ENCODE peak calls at places on chromosomes 12 and 14, in four cellular contexts. One of them, this sample, is unnamed.

GRCh38 chr12:67772276-67773169 is 124.0 kb downstream of the DYRK2 start:
- DNase-seq in K562: no peak
- DNase-seq in Panc1: no peak
- DNase-seq in HepG2: no peak
- DNase-seq in this sample: no peak

GRCh38 chr12:26297386-26298070 is 102.2 kb downstream of the SSPN start:
- DNase-seq in K562: no peak
- DNase-seq in Panc1: no peak
- DNase-seq in HepG2: no peak
- DNase-seq in this sample: no peak

GRCh38 chr14:103857256-103857655 is 9.9 kb upstream of the PPP1R13B start:
- DNase-seq in K562: no peak
- DNase-seq in Panc1: no peak
- DNase-seq in HepG2: no peak
- DNase-seq in this sample: no peak

GRCh38 chr14:92651106-92651792 is 97.2 kb downstream of the LGMN start:
- DNase-seq in K562: no peak
- DNase-seq in Panc1: no peak
- DNase-seq in HepG2: no peak
- DNase-seq in this sample: no peak

GRCh38 chr12:25533150-25533549 is 19.9 kb downstream of the LMNTD1 start:
- DNase-seq in K562: no peak
- DNase-seq in Panc1: no peak
- DNase-seq in HepG2: no peak
- DNase-seq in this sample: no peak

GRCh38 chr14:47284283-47284682 is 391.1 kb downstream of the MDGA2 start:
- DNase-seq in K562: no peak
- DNase-seq in Panc1: no peak
- DNase-seq in HepG2: no peak
- DNase-seq in this sample: no peak

GRCh38 chr12:100608776-100609175 is 35.3 kb downstream of the GAS2L3 start:
- DNase-seq in K562: no peak
- DNase-seq in Panc1: no peak
- DNase-seq in HepG2: no peak
- DNase-seq in this sample: no peak

GRCh38 chr14:101444116-101444515 is 117.2 kb upstream of the DIO3 start:
- DNase-seq in K562: no peak
- DNase-seq in Panc1: no peak
- DNase-seq in HepG2: no peak
- DNase-seq in this sample: no peak

GRCh38 chr12:31363416-31363809 is 37.5 kb upstream of the SINHCAF start:
- DNase-seq in K562: no peak
- DNase-seq in Panc1: no peak
- DNase-seq in HepG2: no peak
- DNase-seq in this sample: no peak

GRCh38 chr14:99546230-99546879 is 57.7 kb downstream of the CCDC85C start:
- DNase-seq in K562: peak
- DNase-seq in Panc1: no peak
- DNase-seq in HepG2: no peak
- DNase-seq in this sample: no peak
- TF ChIP-seq TCF7L2 in K562: no peak
- TF ChIP-seq TCF7L2 in Panc1: no peak
- TF ChIP-seq TCF7L2 in HepG2: no peak
- TF ChIP-seq TCF7L2 in this sample: no peak

GRCh38 chr12:102314821-102315220 is 117.2 kb upstream of the PMCH start:
- DNase-seq in K562: peak
- DNase-seq in Panc1: no peak
- DNase-seq in HepG2: no peak
- DNase-seq in this sample: no peak
- TF ChIP-seq TCF7L2 in K562: no peak
- TF ChIP-seq TCF7L2 in Panc1: no peak
- TF ChIP-seq TCF7L2 in HepG2: no peak
- TF ChIP-seq TCF7L2 in this sample: no peak

GRCh38 chr14:64823305-64823985 is 56.3 kb downstream of the SPTB start:
- DNase-seq in K562: peak
- DNase-seq in Panc1: no peak
- DNase-seq in HepG2: peak
- DNase-seq in this sample: peak
- TF ChIP-seq TCF7L2 in K562: no peak
- TF ChIP-seq TCF7L2 in Panc1: no peak
- TF ChIP-seq TCF7L2 in HepG2: no peak
- TF ChIP-seq TCF7L2 in this sample: no peak

DNA sequence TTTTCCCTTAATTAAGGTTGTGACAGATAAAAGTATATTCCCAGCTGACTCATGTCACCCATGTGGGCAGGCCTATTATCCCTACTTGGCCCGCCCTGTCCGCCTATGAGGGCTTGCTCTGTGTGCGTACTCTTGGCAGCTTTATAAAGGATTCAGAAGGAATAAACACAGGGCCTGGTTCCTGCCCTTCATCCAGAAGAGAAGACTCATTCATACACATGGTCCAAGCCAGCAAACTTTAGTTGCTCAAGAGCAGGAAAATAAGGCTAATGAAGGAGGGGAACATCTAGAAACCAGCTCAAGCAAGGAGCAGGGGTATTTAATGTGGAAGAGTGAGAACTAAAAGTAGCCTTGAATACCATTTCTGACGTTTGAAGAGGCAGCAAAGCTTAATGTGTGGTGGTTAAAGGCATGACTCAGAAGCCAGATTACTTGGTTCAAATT is 141.9 kb downstream of the CRADD start:
- DNase-seq in K562: no peak
- DNase-seq in Panc1: no peak
- DNase-seq in HepG2: no peak
- DNase-seq in this sample: no peak
- TF ChIP-seq TCF7L2 in K562: no peak
- TF ChIP-seq TCF7L2 in Panc1: no peak
- TF ChIP-seq TCF7L2 in HepG2: no peak
- TF ChIP-seq TCF7L2 in this sample: no peak

GRCh38 chr14:68094158-68094557 is 274.6 kb downstream of the RAD51B start:
- DNase-seq in K562: no peak
- DNase-seq in Panc1: peak
- DNase-seq in HepG2: no peak
- DNase-seq in this sample: no peak
- TF ChIP-seq TCF7L2 in K562: no peak
- TF ChIP-seq TCF7L2 in Panc1: no peak
- TF ChIP-seq TCF7L2 in HepG2: no peak
- TF ChIP-seq TCF7L2 in this sample: no peak

GRCh38 chr14:74855945-74856344 is 20.0 kb downstream of the PROX2 start:
- DNase-seq in K562: no peak
- DNase-seq in Panc1: no peak
- DNase-seq in HepG2: no peak
- DNase-seq in this sample: no peak
- TF ChIP-seq TCF7L2 in K562: no peak
- TF ChIP-seq TCF7L2 in Panc1: no peak
- TF ChIP-seq TCF7L2 in HepG2: no peak
- TF ChIP-seq TCF7L2 in this sample: no peak

DNA sequence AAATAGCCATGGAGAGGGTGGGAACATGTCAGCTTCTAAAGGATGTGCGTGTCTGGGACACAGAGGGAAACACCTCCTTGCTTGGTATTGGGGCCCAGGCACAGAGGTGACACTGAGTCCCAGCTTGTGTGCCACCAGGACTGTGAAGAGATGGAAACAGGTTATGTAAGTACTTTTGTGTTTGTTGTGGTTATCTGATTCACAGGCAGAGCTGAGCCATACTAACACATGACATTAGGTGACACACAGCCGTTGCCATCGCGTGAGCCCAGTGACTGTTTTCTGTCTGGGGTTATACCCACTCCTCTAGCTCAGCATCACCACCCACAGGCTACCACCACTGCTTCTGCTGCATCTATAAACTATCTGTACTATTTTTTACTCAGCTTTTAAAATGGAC is 12.1 kb upstream of the FLVCR2 start:
- DNase-seq in K562: no peak
- DNase-seq in Panc1: peak
- DNase-seq in HepG2: no peak
- DNase-seq in this sample: no peak
- TF ChIP-seq TCF7L2 in K562: no peak
- TF ChIP-seq TCF7L2 in Panc1: no peak
- TF ChIP-seq TCF7L2 in HepG2: no peak
- TF ChIP-seq TCF7L2 in this sample: no peak

DNA sequence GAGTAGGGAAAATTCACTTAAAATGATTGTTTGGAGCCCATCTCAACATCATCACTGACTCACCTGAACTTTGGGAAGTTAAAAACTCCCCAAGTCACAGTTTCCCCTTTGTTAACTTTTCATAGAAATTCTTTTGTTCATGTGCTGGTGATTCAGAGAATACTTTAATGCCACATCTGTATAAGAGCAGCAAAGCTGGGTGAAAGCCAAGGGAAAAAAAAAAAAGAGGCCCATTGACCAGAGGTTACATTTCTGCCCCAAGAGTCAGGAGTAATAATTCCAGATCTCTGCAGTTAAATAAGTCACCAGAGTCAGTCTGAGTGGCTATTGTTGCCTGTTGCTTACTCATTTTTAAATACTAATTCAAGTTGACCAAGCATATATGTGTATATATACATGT is 136.4 kb upstream of the LGR5 start:
- DNase-seq in K562: no peak
- DNase-seq in Panc1: no peak
- DNase-seq in HepG2: no peak
- DNase-seq in this sample: peak
- TF ChIP-seq TCF7L2 in K562: no peak
- TF ChIP-seq TCF7L2 in Panc1: no peak
- TF ChIP-seq TCF7L2 in HepG2: no peak
- TF ChIP-seq TCF7L2 in this sample: no peak